ENCODE peak calls at places on chromosome 20, in nine cellular contexts. F, U, P, S, T, H, A, N and E are unnamed samples.

GRCh38 chr20:50504231-50504823 is 5.9 kb upstream of the PTPN1 start:
- DNase-seq in F (no peak), U (peak), P (no peak), S (no peak), T (no peak), H (no peak), A (no peak), N (no peak), E (no peak)

GRCh38 chr20:14189794-14190402 is 147.5 kb downstream of the FLRT3 start:
- DNase-seq in F (no peak), U (peak), P (peak), S (no peak), T (no peak), H (no peak), A (no peak), N (no peak), E (no peak)

GRCh38 chr20:63893999-63894357 is 948 bp upstream of the DNAJC5 start:
- DNase-seq in F (no peak), U (no peak), P (no peak), S (no peak), T (no peak), H (no peak), A (no peak), N (no peak), E (no peak)

GRCh38 chr20:37741055-37741454 is 47.2 kb downstream of the CTNNBL1 start:
- DNase-seq in F (no peak), U (no peak), P (no peak), S (no peak), T (no peak), H (no peak), A (no peak), N (no peak), E (no peak)

GRCh38 chr20:10563935-10564492 is 109.8 kb downstream of the JAG1 start:
- DNase-seq in F (no peak), U (no peak), P (no peak), S (no peak), T (no peak), H (no peak), A (no peak), N (no peak), E (no peak)

GRCh38 chr20:49323622-49324238 is 45.9 kb upstream of the ZNFX1 start:
- DNase-seq in F (no peak), U (peak), P (peak), S (peak), T (peak), H (no peak), A (no peak), N (peak), E (no peak)

GRCh38 chr20:23629542-23630391 is 8.0 kb downstream of the CST3 start:
- DNase-seq in F (no peak), U (no peak), P (no peak), S (no peak), T (no peak), H (no peak), A (no peak), N (no peak), E (no peak)

GRCh38 chr20:5081196-5081595 is 38.6 kb downstream of the PCNA start:
- DNase-seq in F (no peak), U (no peak), P (no peak), S (no peak), T (no peak), H (no peak), A (no peak), N (no peak), E (no peak)

GRCh38 chr20:31392836-31393235 is 2.4 kb upstream of the DEFB119 start:
- DNase-seq in F (no peak), U (no peak), P (no peak), S (no peak), T (no peak), H (no peak), A (no peak), N (no peak), E (no peak)

GRCh38 chr20:47743671-47744070 is 41.6 kb downstream of the SULF2 start:
- DNase-seq in F (no peak), U (no peak), P (no peak), S (no peak), T (no peak), H (no peak), A (no peak), N (no peak), E (no peak)

GRCh38 chr20:59082077-59082740 is 39.6 kb upstream of the PRELID3B start:
- DNase-seq in F (no peak), U (no peak), P (no peak), S (no peak), T (no peak), H (no peak), A (no peak), N (peak), E (no peak)